ENCODE peak calls at places on chromosomes 4 and X, in six cellular contexts. P is stimulated activated CD8-positive, alpha-beta memory T cell treated with anti-CD3 and anti-CD28 coated beads, Interleukin-15, amount 100 ng/mL, for 4 hours; E is osteocyte; O is A172; S is GM18507; T is WTC11. C is an unnamed sample.
A peak's percentile ranks its signal among the peaks of the same experiment; 100 is the strongest.

GRCh38 chr4:85370400-85371032 is 104.4 kb upstream of the ARHGAP24 start:
- DNase-seq in P (no peak), S (no peak), E (no peak), O (peak; percentile 23), T (peak; percentile 52), C (peak; percentile 10)

GRCh38 chr4:143728171-143728570 is 27.7 kb upstream of the FREM3 start:
- DNase-seq in E (no peak), O (peak; percentile 4), S (no peak), T (no peak), P (no peak), C (no peak)

GRCh38 chr4:105808459-105809041 is 86.7 kb upstream of the NPNT start:
- DNase-seq in P (no peak), O (peak; percentile 20), T (no peak), E (no peak), S (no peak), C (no peak)

GRCh38 chrX:41332408-41332987 is 1.5 kb upstream of the DDX3X start:
- DNase-seq in S (no peak), T (no peak), E (no peak), O (peak; percentile 35), P (no peak), C (peak; percentile 34)

GRCh38 chrX:20454117-20454516 is 187.4 kb upstream of the RPS6KA3 start:
- DNase-seq in P (no peak), S (no peak), O (peak; percentile 71), E (no peak), T (no peak), C (no peak)

GRCh38 chrX:38110231-38110630 is 103.9 kb downstream of the SYTL5 start:
- DNase-seq in O (no peak), T (no peak), P (no peak), E (no peak), S (no peak), C (no peak)

GRCh38 chr4:173490817-173491518 is 39.1 kb downstream of the HAND2 start:
- DNase-seq in O (peak; percentile 68), E (no peak), T (no peak), S (no peak), P (no peak), C (no peak)

GRCh38 chrX:116194649-116195048 is 24.1 kb downstream of the AGTR2 start:
- DNase-seq in S (no peak), T (no peak), P (no peak), E (no peak), O (no peak), C (no peak)

GRCh38 chr4:63296773-63297172 is 1112.5 kb downstream of the TECRL start:
- DNase-seq in T (peak; percentile 24), S (no peak), P (no peak), O (peak; percentile 5), E (no peak), C (no peak)

GRCh38 chr4:84470204-84470785 is 28.8 kb downstream of the NKX6-1 start:
- DNase-seq in P (no peak), E (no peak), T (peak; percentile 49), O (peak; percentile 2), S (no peak), C (no peak)

GRCh38 chrX:25049347-25049746 is 33.6 kb upstream of the ARX start:
- DNase-seq in P (no peak), E (no peak), S (no peak), O (peak; percentile 41), T (no peak), C (no peak)

GRCh38 chr4:184515606-184516005 is 41.3 kb upstream of the IRF2 start:
- DNase-seq in S (no peak), O (no peak), P (no peak), T (no peak), E (no peak), C (no peak)

GRCh38 chrX:87805829-87806490 is 288.4 kb downstream of the KLHL4 start:
- DNase-seq in E (no peak), O (peak; percentile 47), S (no peak), T (no peak), P (no peak), C (no peak)

GRCh38 chr4:167587361-167587760 is 353.1 kb upstream of the SPOCK3 start:
- DNase-seq in O (peak; percentile 52), T (no peak), S (no peak), P (no peak), E (no peak), C (no peak)

GRCh38 chrX:107571296-107571998 is 56.9 kb upstream of the PRPS1 start:
- DNase-seq in P (no peak), E (no peak), T (no peak), O (peak; percentile 75), S (no peak), C (no peak)

GRCh38 chr4:67736262-67736661 is 17.9 kb downstream of the GNRHR start:
- DNase-seq in S (no peak), E (no peak), P (no peak), T (no peak), O (no peak), C (no peak)

GRCh38 chr4:89411539-89411938 is 103.9 kb upstream of the GPRIN3 start:
- DNase-seq in O (no peak), P (no peak), T (no peak), S (no peak), E (no peak), C (no peak)

GRCh38 chr4:88831063-88831462 is 133.4 kb upstream of the NAP1L5 start:
- DNase-seq in O (no peak), P (no peak), S (no peak), T (no peak), E (no peak), C (no peak)

GRCh38 chr4:182448281-182449151 is 205.3 kb downstream of the TENM3 start:
- DNase-seq in T (peak; percentile 93), S (peak; percentile 17), P (peak; percentile 1), O (peak; percentile 75), E (peak; percentile 95), C (peak; percentile 96)

GRCh38 chrX:78650906-78651437 is 8.2 kb downstream of the RTL3 start:
- DNase-seq in P (no peak), T (no peak), O (peak; percentile 16), S (no peak), E (no peak), C (no peak)

GRCh38 chrX:129875669-129876068 is 30.3 kb upstream of the UTP14A start:
- DNase-seq in E (no peak), O (peak; percentile 21), P (no peak), S (no peak), T (no peak), C (no peak)

GRCh38 chr4:145034727-145035211 is 63.2 kb downstream of the ANAPC10 start:
- DNase-seq in S (no peak), O (peak; percentile 22), P (no peak), E (no peak), T (no peak), C (no peak)

GRCh38 chrX:16825306-16826035 is 39.2 kb downstream of the TXLNG start:
- DNase-seq in O (no peak), S (no peak), E (no peak), P (no peak), T (no peak), C (no peak)

GRCh38 chrX:43961699-43962098 is 11.5 kb downstream of the NDP start:
- DNase-seq in T (no peak), P (no peak), S (no peak), E (no peak), O (no peak), C (no peak)

GRCh38 chrX:123084797-123085196 is 99.3 kb upstream of the GRIA3 start:
- DNase-seq in S (no peak), T (no peak), P (no peak), E (no peak), O (no peak), C (no peak)

GRCh38 chrX:68433155-68433980 is at the start of gene OPHN1:
- DNase-seq in S (no peak), O (peak; percentile 78), P (no peak), T (peak; percentile 77), E (peak; percentile 90), C (peak; percentile 81)

GRCh38 chr4:165844151-165844550 is 28.9 kb upstream of the TLL1 start:
- DNase-seq in P (no peak), O (no peak), E (no peak), S (no peak), T (no peak), C (no peak)

GRCh38 chrX:17022205-17022604 is 75.7 kb downstream of the REPS2 start:
- DNase-seq in O (peak; percentile 24), T (no peak), S (no peak), P (no peak), E (no peak), C (peak; percentile 10)